ENCODE peak calls at places on chromosomes 7 and 10, in four cellular contexts. One of them, this sample, is unnamed.

GRCh38 chr10:77319557-77319956 is 318.1 kb downstream of the KCNMA1 start:
- DNase-seq in C1 segment of cervical spinal cord: no peak
- DNase-seq in left cardiac atrium: no peak
- DNase-seq in sigmoid colon: no peak
- DNase-seq in this sample: no peak

GRCh38 chr10:84310470-84310869 is 17.9 kb upstream of the CCSER2 start:
- DNase-seq in sigmoid colon: no peak
- DNase-seq in C1 segment of cervical spinal cord: no peak
- DNase-seq in left cardiac atrium: no peak
- DNase-seq in this sample: peak

GRCh38 chr7:93973134-93973533 is 31.0 kb downstream of the BET1 start:
- DNase-seq in sigmoid colon: no peak
- DNase-seq in left cardiac atrium: no peak
- DNase-seq in C1 segment of cervical spinal cord: no peak
- DNase-seq in this sample: no peak

GRCh38 chr7:127857464-127857841 is 173.8 kb downstream of the LRRC4 start:
- DNase-seq in left cardiac atrium: no peak
- DNase-seq in sigmoid colon: no peak
- DNase-seq in C1 segment of cervical spinal cord: no peak
- DNase-seq in this sample: no peak

GRCh38 chr10:9621216-9621615 is 1396.5 kb upstream of the CELF2 start:
- DNase-seq in sigmoid colon: no peak
- DNase-seq in C1 segment of cervical spinal cord: no peak
- DNase-seq in left cardiac atrium: no peak
- DNase-seq in this sample: no peak

GRCh38 chr7:137343483-137343841 is at the start of gene PTN:
- DNase-seq in sigmoid colon: peak
- DNase-seq in left cardiac atrium: peak
- DNase-seq in C1 segment of cervical spinal cord: peak
- DNase-seq in this sample: peak

GRCh38 chr7:99096124-99096887 is 47.6 kb downstream of the SMURF1 start:
- DNase-seq in sigmoid colon: no peak
- DNase-seq in C1 segment of cervical spinal cord: no peak
- DNase-seq in left cardiac atrium: no peak
- DNase-seq in this sample: no peak

GRCh38 chr10:112902730-112903129 is 47.3 kb upstream of the TCF7L2 start:
- DNase-seq in C1 segment of cervical spinal cord: no peak
- DNase-seq in left cardiac atrium: no peak
- DNase-seq in sigmoid colon: no peak
- DNase-seq in this sample: no peak

GRCh38 chr10:114783686-114784085 is 37.9 kb upstream of the FHIP2A start:
- DNase-seq in sigmoid colon: no peak
- DNase-seq in C1 segment of cervical spinal cord: no peak
- DNase-seq in left cardiac atrium: no peak
- DNase-seq in this sample: no peak

GRCh38 chr10:70130878-70131559 is 1.6 kb downstream of the AIFM2 start:
- DNase-seq in left cardiac atrium: no peak
- DNase-seq in C1 segment of cervical spinal cord: no peak
- DNase-seq in sigmoid colon: peak
- DNase-seq in this sample: peak

GRCh38 chr10:78688945-78689935 is 379.5 kb upstream of the ZMIZ1 start:
- DNase-seq in C1 segment of cervical spinal cord: peak
- DNase-seq in sigmoid colon: peak
- DNase-seq in left cardiac atrium: no peak
- DNase-seq in this sample: no peak

GRCh38 chr7:134317434-134317833 is 704 bp upstream of the SLC35B4 start:
- DNase-seq in left cardiac atrium: no peak
- DNase-seq in sigmoid colon: no peak
- DNase-seq in C1 segment of cervical spinal cord: no peak
- DNase-seq in this sample: no peak

GRCh38 chr7:99626661-99627060 is 9.9 kb downstream of the ZSCAN25 start:
- DNase-seq in sigmoid colon: no peak
- DNase-seq in C1 segment of cervical spinal cord: no peak
- DNase-seq in left cardiac atrium: no peak
- DNase-seq in this sample: no peak

GRCh38 chr10:56346845-56347415 is 14.1 kb downstream of the ZWINT start:
- DNase-seq in left cardiac atrium: no peak
- DNase-seq in sigmoid colon: no peak
- DNase-seq in C1 segment of cervical spinal cord: no peak
- DNase-seq in this sample: peak

GRCh38 chr10:83680470-83680891 is 458.8 kb upstream of the GHITM start:
- DNase-seq in C1 segment of cervical spinal cord: no peak
- DNase-seq in left cardiac atrium: no peak
- DNase-seq in sigmoid colon: no peak
- DNase-seq in this sample: no peak

GRCh38 chr7:15687645-15688025 is 1.2 kb upstream of the MEOX2 start:
- DNase-seq in sigmoid colon: no peak
- DNase-seq in C1 segment of cervical spinal cord: no peak
- DNase-seq in left cardiac atrium: peak
- DNase-seq in this sample: no peak

GRCh38 chr7:139943391-139943790 is 114.3 kb downstream of the TBXAS1 start:
- DNase-seq in C1 segment of cervical spinal cord: no peak
- DNase-seq in sigmoid colon: no peak
- DNase-seq in left cardiac atrium: no peak
- DNase-seq in this sample: no peak

GRCh38 chr10:5385224-5385623 is 19.4 kb downstream of the TUBAL3 start:
- DNase-seq in left cardiac atrium: no peak
- DNase-seq in sigmoid colon: no peak
- DNase-seq in C1 segment of cervical spinal cord: no peak
- DNase-seq in this sample: no peak

GRCh38 chr7:156764016-156764669 is 123.6 kb downstream of the RNF32 start:
- DNase-seq in left cardiac atrium: peak
- DNase-seq in C1 segment of cervical spinal cord: peak
- DNase-seq in sigmoid colon: peak
- DNase-seq in this sample: peak

GRCh38 chr10:35639651-35640311 is 2.3 kb downstream of the FZD8 start:
- DNase-seq in left cardiac atrium: peak
- DNase-seq in C1 segment of cervical spinal cord: no peak
- DNase-seq in sigmoid colon: peak
- DNase-seq in this sample: no peak

GRCh38 chr7:54663603-54664234 is 95.3 kb downstream of the SEC61G start:
- DNase-seq in left cardiac atrium: no peak
- DNase-seq in sigmoid colon: no peak
- DNase-seq in C1 segment of cervical spinal cord: no peak
- DNase-seq in this sample: no peak

GRCh38 chr7:38881947-38882684 is 26.9 kb downstream of the VPS41 start:
- DNase-seq in C1 segment of cervical spinal cord: no peak
- DNase-seq in sigmoid colon: no peak
- DNase-seq in left cardiac atrium: no peak
- DNase-seq in this sample: no peak

GRCh38 chr10:95304976-95305375 is 14.2 kb upstream of the PDLIM1 start:
- DNase-seq in C1 segment of cervical spinal cord: no peak
- DNase-seq in left cardiac atrium: no peak
- DNase-seq in sigmoid colon: no peak
- DNase-seq in this sample: no peak

GRCh38 chr7:37833107-37833817 is 15.1 kb upstream of the NME8 start:
- DNase-seq in sigmoid colon: peak
- DNase-seq in left cardiac atrium: peak
- DNase-seq in C1 segment of cervical spinal cord: no peak
- DNase-seq in this sample: peak

GRCh38 chr10:79178614-79179403 is 110.0 kb downstream of the ZMIZ1 start:
- DNase-seq in sigmoid colon: peak
- DNase-seq in left cardiac atrium: peak
- DNase-seq in C1 segment of cervical spinal cord: no peak
- DNase-seq in this sample: peak

GRCh38 chr10:128018704-128019103 is 107.5 kb downstream of the MKI67 start:
- DNase-seq in left cardiac atrium: no peak
- DNase-seq in sigmoid colon: peak
- DNase-seq in C1 segment of cervical spinal cord: no peak
- DNase-seq in this sample: no peak

GRCh38 chr10:117543245-117543998 is 876 bp downstream of the EMX2 start:
- DNase-seq in C1 segment of cervical spinal cord: no peak
- DNase-seq in sigmoid colon: no peak
- DNase-seq in left cardiac atrium: no peak
- DNase-seq in this sample: no peak

GRCh38 chr10:86363833-86364511 is 2.6 kb downstream of the GRID1 start:
- DNase-seq in C1 segment of cervical spinal cord: no peak
- DNase-seq in sigmoid colon: peak
- DNase-seq in left cardiac atrium: no peak
- DNase-seq in this sample: no peak